ENCODE peak calls at places on chromosomes 2 and 18, in nine cellular contexts. S is WTC11; O is right atrium auricular region; H is stimulated activated CD4-positive, alpha-beta T cell treated with anti-CD3 and anti-CD28 coated beads, Interleukin-15, amount 100 ng/mL, for 48 hours; L is T follicular helper cell; Q is iPS DF 6.9; Y is smooth muscle cell of the brain vasculature; U is NCI-H2081; P is amygdala. W is an unnamed sample.

GRCh38 chr18:60746491-60746890 is 373.9 kb upstream of the MC4R start:
- DNase-seq in S (no peak), O (no peak), H (no peak), L (no peak), Q (no peak), Y (no peak), U (no peak), P (no peak), W (no peak)

GRCh38 chr2:65435625-65436168 is 3.3 kb upstream of the SPRED2 start:
- DNase-seq in S (peak), O (peak), H (no peak), L (no peak), Q (no peak), Y (peak), U (peak), P (peak), W (peak)

GRCh38 chr18:34729264-34729663 is 19.2 kb downstream of the DTNA start:
- DNase-seq in S (peak), O (no peak), H (no peak), L (no peak), Q (peak), Y (no peak), U (peak), P (no peak), W (peak)

GRCh38 chr2:110747522-110748488 is 15.4 kb downstream of the ACOXL start:
- DNase-seq in S (no peak), O (no peak), H (no peak), L (no peak), Q (no peak), Y (no peak), U (no peak), P (no peak), W (no peak)

GRCh38 chr2:204239756-204240155 is 303.2 kb downstream of the ICOS start:
- DNase-seq in S (no peak), O (no peak), H (no peak), L (no peak), Q (no peak), Y (no peak), U (peak), P (no peak), W (no peak)

GRCh38 chr18:61201516-61201915 is 131.7 kb upstream of the CDH20 start:
- DNase-seq in S (no peak), O (no peak), H (no peak), L (no peak), Q (no peak), Y (no peak), U (no peak), P (no peak), W (no peak)

GRCh38 chr2:237456200-237456731 is 30.8 kb upstream of the MLPH start:
- DNase-seq in S (no peak), O (peak), H (no peak), L (no peak), Q (no peak), Y (peak), U (no peak), P (no peak), W (peak)

GRCh38 chr2:158963036-158963435 is 5.4 kb upstream of the TANC1 start:
- DNase-seq in S (no peak), O (no peak), H (no peak), L (no peak), Q (no peak), Y (no peak), U (no peak), P (no peak), W (no peak)

GRCh38 chr2:23905155-23905554 is 21.8 kb downstream of the ATAD2B start:
- DNase-seq in S (no peak), O (no peak), H (no peak), L (no peak), Q (no peak), Y (no peak), U (no peak), P (no peak), W (no peak)

GRCh38 chr2:144406111-144406788 is 113.7 kb downstream of the ZEB2 start:
- DNase-seq in S (no peak), O (no peak), H (no peak), L (no peak), Q (no peak), Y (no peak), U (no peak), P (no peak), W (no peak)

GRCh38 chr18:76943542-76944339 is 121.4 kb downstream of the ZNF236 start:
- DNase-seq in S (no peak), O (no peak), H (no peak), L (no peak), Q (no peak), Y (peak), U (no peak), P (no peak), W (no peak)

GRCh38 chr18:46199515-46200147 is 95.4 kb downstream of the HAUS1 start:
- DNase-seq in S (no peak), O (no peak), H (no peak), L (no peak), Q (no peak), Y (no peak), U (no peak), P (no peak), W (no peak)

GRCh38 chr18:36931116-36931515 is 102.2 kb downstream of the KIAA1328 start:
- DNase-seq in S (peak), O (no peak), H (no peak), L (no peak), Q (no peak), Y (no peak), U (no peak), P (no peak), W (no peak)

GRCh38 chr2:161307676-161308075 is 549 bp upstream of the PSMD14 start:
- DNase-seq in S (no peak), O (no peak), H (no peak), L (no peak), Q (no peak), Y (no peak), U (no peak), P (no peak), W (no peak)

GRCh38 chr2:225177098-225177497 is 134.8 kb upstream of the DOCK10 start:
- DNase-seq in S (no peak), O (no peak), H (no peak), L (no peak), Q (no peak), Y (no peak), U (no peak), P (peak), W (peak)

GRCh38 chr2:171523969-171524401 is 1.7 kb downstream of the CYBRD1 start:
- DNase-seq in S (no peak), O (no peak), H (no peak), L (no peak), Q (no peak), Y (no peak), U (no peak), P (no peak), W (peak)

GRCh38 chr2:216687111-216687510 is 8.2 kb downstream of the IGFBP5 start:
- DNase-seq in S (no peak), O (no peak), H (no peak), L (no peak), Q (no peak), Y (no peak), U (no peak), P (no peak), W (no peak)

GRCh38 chr2:160596431-160596830 is 102.8 kb upstream of the RBMS1 start:
- DNase-seq in S (no peak), O (no peak), H (no peak), L (no peak), Q (no peak), Y (no peak), U (no peak), P (no peak), W (no peak)

GRCh38 chr2:147485210-147485851 is 359.5 kb upstream of the ACVR2A start:
- DNase-seq in S (no peak), O (no peak), H (no peak), L (no peak), Q (no peak), Y (no peak), U (peak), P (no peak), W (no peak)

GRCh38 chr2:164969909-164970690 is 14.8 kb upstream of the SLC38A11 start:
- DNase-seq in S (no peak), O (no peak), H (no peak), L (no peak), Q (no peak), Y (peak), U (no peak), P (no peak), W (no peak)

GRCh38 chr2:21047161-21048009 is 3.5 kb upstream of the APOB start:
- DNase-seq in S (no peak), O (no peak), H (no peak), L (no peak), Q (no peak), Y (no peak), U (peak), P (no peak), W (no peak)

GRCh38 chr2:236867441-236868260 is 218.0 kb upstream of the COPS8 start:
- DNase-seq in S (no peak), O (peak), H (no peak), L (no peak), Q (no peak), Y (no peak), U (no peak), P (no peak), W (no peak)

GRCh38 chr18:22765889-22766288 is 167.2 kb upstream of the RBBP8 start:
- DNase-seq in S (no peak), O (no peak), H (no peak), L (no peak), Q (no peak), Y (no peak), U (no peak), P (no peak), W (no peak)

GRCh38 chr2:204673877-204674276 is 128.6 kb downstream of the PARD3B start:
- DNase-seq in S (no peak), O (no peak), H (no peak), L (no peak), Q (no peak), Y (no peak), U (no peak), P (no peak), W (peak)

GRCh38 chr2:233679176-233679575 is 2.5 kb upstream of the UGT1A7 start:
- DNase-seq in S (no peak), O (no peak), H (no peak), L (no peak), Q (no peak), Y (no peak), U (no peak), P (no peak), W (no peak)

GRCh38 chr2:163801499-163801893 is 65.7 kb upstream of the FIGN start:
- DNase-seq in S (no peak), O (no peak), H (no peak), L (no peak), Q (no peak), Y (no peak), U (no peak), P (no peak), W (no peak)

GRCh38 chr18:31245820-31246219 is 72.1 kb upstream of the DSG1 start:
- DNase-seq in S (no peak), O (no peak), H (no peak), L (no peak), Q (no peak), Y (no peak), U (no peak), P (no peak), W (peak)

GRCh38 chr2:159797468-159798375 is at the start of gene CD302:
- DNase-seq in S (peak), O (no peak), H (no peak), L (peak), Q (no peak), Y (no peak), U (peak), P (peak), W (no peak)

GRCh38 chr2:100670232-100670631 is 107.4 kb downstream of the PDCL3 start:
- DNase-seq in S (no peak), O (peak), H (no peak), L (no peak), Q (no peak), Y (no peak), U (no peak), P (no peak), W (no peak)